ENCODE peak calls at places on chromosomes 12 and 14, in five cellular contexts. W is ACHN; T is fibroblast of mammary gland; X is activated T-cell treated with anti-CD3 and anti-CD28 coated beads, Interleukin-2, amount 50 U/mL, for 4 hours; L is MCF 10A. C is an unnamed sample.

GRCh38 chr12:11677752-11678151 is 28.3 kb downstream of the ETV6 start:
- DNase-seq in W (no peak), L (no peak), X (no peak), T (no peak), C (no peak)

GRCh38 chr12:12427568-12427967 is 70.7 kb downstream of the BORCS5 start:
- DNase-seq in X (no peak), L (no peak), T (no peak), W (no peak), C (no peak)

GRCh38 chr14:71240866-71241520 is 333.7 kb downstream of the PCNX1 start:
- DNase-seq in X (no peak), L (no peak), W (no peak), T (no peak), C (no peak)

GRCh38 chr12:24948452-24948815 is 467 bp downstream of the BCAT1 start:
- DNase-seq in L (no peak), T (peak; percentile 46), X (no peak), W (peak; percentile 58), C (peak; percentile 33)

GRCh38 chr14:101584049-101584859 is 23.0 kb downstream of the DIO3 start:
- DNase-seq in L (no peak), T (peak; percentile 71), X (no peak), W (no peak), C (no peak)

GRCh38 chr14:99484106-99484505 is 2.9 kb downstream of the CCNK start:
- DNase-seq in L (peak; percentile 18), T (no peak), X (no peak), W (no peak), C (no peak)

GRCh38 chr14:22483863-22484593 is 105.0 kb downstream of the DAD1 start:
- DNase-seq in X (no peak), W (no peak), T (peak; percentile 18), L (no peak), C (no peak)

GRCh38 chr14:99137913-99138571 is 134.0 kb downstream of the BCL11B start:
- DNase-seq in W (no peak), T (no peak), L (no peak), X (no peak), C (no peak)

GRCh38 chr12:121918679-121919038 is 267 bp downstream of the CFAP251 start:
- DNase-seq in W (peak; percentile 30), T (no peak), X (no peak), L (no peak), C (no peak)